ENCODE peak calls at places on chromosomes 1 and 21, in six cellular contexts. L is heart right ventricle, J is heart left ventricle, X is upper lobe of right lung, A is cardiac fibroblast, N is foreskin fibroblast. D is an unnamed sample.

GRCh38 chr1:184191181-184191601 is 139.7 kb downstream of the TSEN15 start:
- DNase-seq in A (peak; percentile 80), L (peak; percentile 47), X (no peak), J (peak; percentile 36), N (peak; percentile 53), D (no peak)

GRCh38 chr1:210654176-210654786 is 325.6 kb downstream of the HHAT start:
- DNase-seq in A (no peak), X (no peak), L (no peak), J (no peak), N (peak; percentile 19), D (no peak)

GRCh38 chr1:23745515-23745914 is 2.2 kb downstream of the ELOA start:
- DNase-seq in L (no peak), X (no peak), N (no peak), A (peak; percentile 63), J (no peak), D (no peak)

GRCh38 chr1:89087241-89087640 is 22.2 kb upstream of the GBP1 start:
- DNase-seq in L (no peak), N (no peak), J (no peak), X (no peak), A (no peak), D (no peak)

GRCh38 chr1:37673920-37674319 is 18.4 kb upstream of the CDCA8 start:
- DNase-seq in N (no peak), X (no peak), J (no peak), L (no peak), A (no peak), D (no peak)

GRCh38 chr1:8329439-8329838 is 11.5 kb downstream of the SLC45A1 start:
- DNase-seq in A (no peak), J (no peak), N (no peak), X (no peak), L (no peak), D (no peak)

GRCh38 chr1:206734499-206735142 is 36.0 kb upstream of the IL19 start:
- DNase-seq in N (peak; percentile 20), J (no peak), X (no peak), A (peak; percentile 61), L (no peak), D (no peak)

GRCh38 chr1:96144636-96145035 is 576.9 kb upstream of the PTBP2 start:
- DNase-seq in X (no peak), N (no peak), A (no peak), J (no peak), L (no peak), D (no peak)

GRCh38 chr1:214833357-214833756 is 230.4 kb downstream of the CENPF start:
- DNase-seq in A (peak; percentile 19), N (peak; percentile 56), J (no peak), L (no peak), X (no peak), D (no peak)

GRCh38 chr1:147579532-147580199 is 38.4 kb downstream of the BCL9 start:
- DNase-seq in N (peak; percentile 33), J (no peak), L (no peak), X (peak; percentile 65), A (peak; percentile 48), D (peak; percentile 49)

GRCh38 chr1:55005351-55006140 is 6.8 kb downstream of the BSND start:
- DNase-seq in X (no peak), J (no peak), N (no peak), L (no peak), A (no peak), D (no peak)

GRCh38 chr1:6969106-6969505 is 183.9 kb downstream of the CAMTA1 start:
- DNase-seq in X (no peak), J (no peak), A (no peak), L (no peak), N (no peak), D (no peak)

GRCh38 chr1:11412166-11412565 is 66.8 kb upstream of the DISP3 start:
- DNase-seq in J (no peak), A (no peak), N (no peak), L (no peak), X (no peak), D (no peak)

GRCh38 chr1:192943522-192943921 is 115.6 kb downstream of the UCHL5 start:
- DNase-seq in A (no peak), L (no peak), N (no peak), J (no peak), X (no peak), D (no peak)

GRCh38 chr1:182377175-182377574 is 14.4 kb downstream of the GLUL start:
- DNase-seq in N (no peak), J (no peak), X (no peak), A (no peak), L (no peak), D (no peak)

GRCh38 chr1:221611930-221612777 is 129.7 kb downstream of the DUSP10 start:
- DNase-seq in X (no peak), N (peak; percentile 66), J (peak; percentile 48), A (peak; percentile 87), L (peak; percentile 66), D (no peak)

GRCh38 chr21:34019402-34019801 is 54.0 kb upstream of the MRPS6 start:
- DNase-seq in A (no peak), X (no peak), J (no peak), L (no peak), N (no peak), D (no peak)

GRCh38 chr1:224809137-224809536 is 120.3 kb upstream of the DNAH14 start:
- DNase-seq in L (no peak), N (no peak), J (no peak), X (no peak), A (no peak), D (no peak)

GRCh38 chr1:224815647-224816046 is 113.8 kb upstream of the DNAH14 start:
- DNase-seq in N (no peak), L (no peak), X (no peak), A (no peak), J (no peak), D (no peak)

GRCh38 chr1:201468844-201469644 is at the start of gene PHLDA3:
- DNase-seq in A (peak; percentile 93), L (peak; percentile 87), N (peak; percentile 87), X (peak; percentile 96), J (peak; percentile 87), D (peak; percentile 91)

GRCh38 chr1:237197470-237198425 is 155.8 kb downstream of the RYR2 start:
- DNase-seq in L (no peak), A (peak; percentile 27), N (no peak), X (no peak), J (no peak), D (no peak)

GRCh38 chr1:246583448-246584185 is 17.4 kb downstream of the CNST start:
- DNase-seq in A (peak; percentile 86), X (no peak), N (peak; percentile 69), J (no peak), L (peak; percentile 57), D (no peak)

GRCh38 chr1:36867575-36867974 is 166.7 kb downstream of the GRIK3 start:
- DNase-seq in J (no peak), X (no peak), L (no peak), A (no peak), N (no peak), D (peak; percentile 9)

GRCh38 chr1:95086949-95087533 is 14.3 kb upstream of the ALG14 start:
- DNase-seq in X (no peak), A (peak; percentile 96), J (peak; percentile 70), N (peak; percentile 83), L (peak; percentile 73), D (no peak)

GRCh38 chr1:19651141-19651737 is 7.1 kb downstream of the NBL1 start:
- DNase-seq in A (peak; percentile 70), J (peak; percentile 64), L (peak; percentile 70), X (no peak), N (peak; percentile 60), D (no peak)

GRCh38 chr21:31329431-31330143 is 14.5 kb downstream of the TIAM1 start:
- DNase-seq in X (no peak), A (no peak), N (no peak), L (no peak), J (no peak), D (no peak)

GRCh38 chr21:31332525-31332924 is 11.5 kb downstream of the TIAM1 start:
- DNase-seq in L (no peak), A (no peak), N (no peak), X (no peak), J (no peak), D (no peak)

GRCh38 chr21:31331231-31331630 is 12.8 kb downstream of the TIAM1 start:
- DNase-seq in J (no peak), L (no peak), X (no peak), N (no peak), A (no peak), D (no peak)

GRCh38 chr21:31330144-31330483 is 13.9 kb downstream of the TIAM1 start:
- DNase-seq in A (no peak), N (no peak), L (no peak), X (no peak), J (no peak), D (no peak)

DNA sequence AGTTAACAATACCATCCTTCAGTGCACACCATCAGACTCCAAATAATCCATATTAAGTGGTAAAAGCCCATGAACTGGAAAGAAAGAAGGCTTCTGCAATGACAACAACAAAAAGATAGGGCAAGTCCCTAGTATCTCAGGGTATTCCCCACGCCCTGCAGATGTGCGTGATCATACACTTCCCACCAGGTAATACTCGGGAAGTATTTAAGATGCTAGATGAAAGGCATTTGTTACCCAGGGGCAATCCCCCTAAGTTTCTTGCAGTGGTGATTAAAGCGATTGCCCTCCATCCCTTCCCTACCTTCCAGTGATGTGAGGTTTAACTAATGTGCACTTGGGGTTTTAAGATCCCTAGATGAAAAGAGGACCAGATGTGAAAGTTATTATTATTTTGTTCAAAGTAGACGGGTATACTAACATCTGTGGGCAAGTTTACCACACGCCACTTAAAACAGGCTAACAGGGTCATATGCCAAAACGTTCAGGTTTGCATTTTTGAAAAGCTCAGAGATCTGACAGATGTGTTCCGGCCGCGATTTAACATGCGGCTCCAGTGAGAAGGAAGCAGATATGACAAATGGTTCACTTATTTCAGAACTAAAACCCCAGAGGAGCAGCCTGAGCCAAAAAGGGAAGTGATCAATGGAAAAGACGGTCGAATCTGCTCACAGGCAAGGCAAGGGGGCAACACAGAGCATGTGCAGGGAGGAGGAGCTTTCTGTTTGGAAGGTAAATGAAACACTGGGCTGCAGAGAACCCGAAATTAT is 17.4 kb downstream of the TIAM1 start:
- DNase-seq in J (no peak), A (peak; percentile 35), X (no peak), N (peak; percentile 33), L (no peak), D (no peak)
- H3K4me3 ChIP-seq in J (no peak overlapping the region), A (no peak overlapping the region), X (no peak overlapping the region), N (no peak overlapping the region), L (no peak overlapping the region), D (no peak overlapping the region)

GRCh38 chr1:27689423-27690173 is 17.6 kb upstream of the IFI6 start:
- DNase-seq in J (no peak), L (no peak), X (no peak), A (peak; percentile 59), N (peak; percentile 54), D (no peak)
- H3K4me3 ChIP-seq in J (peak overlapping the region; percentile 36), L (no peak overlapping the region), X (no peak overlapping the region), A (no peak overlapping the region), N (peak overlapping the region; percentile 31), D (no peak overlapping the region)

DNA sequence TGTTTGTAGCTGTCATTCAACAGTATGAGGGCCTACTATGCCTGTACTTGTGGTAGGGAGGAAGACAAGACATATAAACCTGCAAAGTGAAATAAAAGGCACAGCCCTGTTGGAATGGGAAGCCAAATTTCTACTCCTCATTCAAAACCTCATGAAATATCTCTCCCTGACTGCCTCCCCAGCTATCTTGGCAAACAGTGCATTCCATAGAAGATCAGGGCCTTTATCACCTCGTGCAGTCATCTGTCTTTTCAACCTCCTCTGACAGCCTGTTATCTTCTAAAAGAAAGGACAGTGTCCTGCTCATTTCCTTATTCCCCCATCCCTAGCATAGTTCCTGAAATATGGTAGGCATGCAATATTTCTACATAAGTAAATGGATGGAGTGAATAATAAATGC is 71.0 kb downstream of the SH3GLB1 start:
- DNase-seq in A (peak; percentile 23), L (no peak), J (no peak), X (no peak), N (no peak), D (no peak)
- H3K4me3 ChIP-seq in A (no peak overlapping the region), L (no peak overlapping the region), J (no peak overlapping the region), X (no peak overlapping the region), N (no peak overlapping the region), D (no peak overlapping the region)

GRCh38 chr1:85321237-85321964 is 45.0 kb upstream of the BCL10 start:
- DNase-seq in J (no peak), N (peak; percentile 80), A (peak; percentile 43), L (no peak), X (no peak), D (no peak)
- H3K4me3 ChIP-seq in J (no peak overlapping the region), N (no peak overlapping the region), A (no peak overlapping the region), L (no peak overlapping the region), X (no peak overlapping the region), D (no peak overlapping the region)